ENCODE peak calls at places on chromosomes 7 and 10, in nine cellular contexts. One of them, this sample, is unnamed.

GRCh38 chr7:5703572-5704533 is 77.6 kb downstream of the RNF216 start:
- DNase-seq in endodermal cell: no peak
- DNase-seq in neural crest cell: no peak
- DNase-seq in cardiac muscle cell: no peak
- DNase-seq in type B pancreatic cell: no peak
- DNase-seq in sigmoid colon: peak
- DNase-seq in CD4-positive, alpha-beta T cell: no peak
- DNase-seq in CD8-positive, alpha-beta T cell: no peak
- DNase-seq in mammary epithelial cell: no peak
- DNase-seq in this sample: no peak

GRCh38 chr10:11088709-11089108 is 71.0 kb downstream of the CELF2 start:
- DNase-seq in endodermal cell: no peak
- DNase-seq in neural crest cell: no peak
- DNase-seq in cardiac muscle cell: no peak
- DNase-seq in type B pancreatic cell: no peak
- DNase-seq in sigmoid colon: no peak
- DNase-seq in CD4-positive, alpha-beta T cell: no peak
- DNase-seq in CD8-positive, alpha-beta T cell: no peak
- DNase-seq in mammary epithelial cell: no peak
- DNase-seq in this sample: no peak

GRCh38 chr7:137992042-137992737 is 9.7 kb downstream of the CREB3L2 start:
- DNase-seq in endodermal cell: no peak
- DNase-seq in neural crest cell: no peak
- DNase-seq in cardiac muscle cell: peak
- DNase-seq in type B pancreatic cell: no peak
- DNase-seq in sigmoid colon: peak
- DNase-seq in CD4-positive, alpha-beta T cell: no peak
- DNase-seq in CD8-positive, alpha-beta T cell: no peak
- DNase-seq in mammary epithelial cell: no peak
- DNase-seq in this sample: no peak

GRCh38 chr7:75884401-75884800 is 5.6 kb downstream of the RHBDD2 start:
- DNase-seq in endodermal cell: no peak
- DNase-seq in neural crest cell: no peak
- DNase-seq in cardiac muscle cell: no peak
- DNase-seq in type B pancreatic cell: no peak
- DNase-seq in sigmoid colon: no peak
- DNase-seq in CD4-positive, alpha-beta T cell: no peak
- DNase-seq in CD8-positive, alpha-beta T cell: no peak
- DNase-seq in mammary epithelial cell: no peak
- DNase-seq in this sample: no peak

GRCh38 chr10:133316732-133317131 is 8.0 kb downstream of the ZNF511 start:
- DNase-seq in endodermal cell: no peak
- DNase-seq in neural crest cell: no peak
- DNase-seq in cardiac muscle cell: no peak
- DNase-seq in type B pancreatic cell: no peak
- DNase-seq in sigmoid colon: no peak
- DNase-seq in CD4-positive, alpha-beta T cell: no peak
- DNase-seq in CD8-positive, alpha-beta T cell: no peak
- DNase-seq in mammary epithelial cell: no peak
- DNase-seq in this sample: no peak

GRCh38 chr7:149862156-149862555 is 11.6 kb upstream of the ATP6V0E2 start:
- DNase-seq in endodermal cell: no peak
- DNase-seq in neural crest cell: no peak
- DNase-seq in cardiac muscle cell: no peak
- DNase-seq in type B pancreatic cell: no peak
- DNase-seq in sigmoid colon: no peak
- DNase-seq in CD4-positive, alpha-beta T cell: no peak
- DNase-seq in CD8-positive, alpha-beta T cell: no peak
- DNase-seq in mammary epithelial cell: no peak
- DNase-seq in this sample: no peak

GRCh38 chr10:60480865-60481563 is 91.3 kb upstream of the ANK3 start:
- DNase-seq in endodermal cell: no peak
- DNase-seq in neural crest cell: no peak
- DNase-seq in cardiac muscle cell: peak
- DNase-seq in type B pancreatic cell: no peak
- DNase-seq in sigmoid colon: no peak
- DNase-seq in CD4-positive, alpha-beta T cell: no peak
- DNase-seq in CD8-positive, alpha-beta T cell: no peak
- DNase-seq in mammary epithelial cell: peak
- DNase-seq in this sample: no peak

GRCh38 chr7:107045195-107045960 is 873 bp downstream of the PRKAR2B start:
- DNase-seq in endodermal cell: peak
- DNase-seq in neural crest cell: no peak
- DNase-seq in cardiac muscle cell: no peak
- DNase-seq in type B pancreatic cell: no peak
- DNase-seq in sigmoid colon: no peak
- DNase-seq in CD4-positive, alpha-beta T cell: no peak
- DNase-seq in CD8-positive, alpha-beta T cell: no peak
- DNase-seq in mammary epithelial cell: no peak
- DNase-seq in this sample: no peak

GRCh38 chr7:112938895-112939588 is 147.6 kb downstream of the GPR85 start:
- DNase-seq in endodermal cell: peak
- DNase-seq in neural crest cell: peak
- DNase-seq in cardiac muscle cell: peak
- DNase-seq in type B pancreatic cell: peak
- DNase-seq in sigmoid colon: peak
- DNase-seq in CD4-positive, alpha-beta T cell: peak
- DNase-seq in CD8-positive, alpha-beta T cell: peak
- DNase-seq in mammary epithelial cell: no peak
- DNase-seq in this sample: peak

GRCh38 chr10:80498833-80499671 is 38.6 kb upstream of the SH2D4B start:
- DNase-seq in endodermal cell: peak
- DNase-seq in neural crest cell: peak
- DNase-seq in cardiac muscle cell: peak
- DNase-seq in type B pancreatic cell: no peak
- DNase-seq in sigmoid colon: peak
- DNase-seq in CD4-positive, alpha-beta T cell: no peak
- DNase-seq in CD8-positive, alpha-beta T cell: peak
- DNase-seq in mammary epithelial cell: peak
- DNase-seq in this sample: peak

DNA sequence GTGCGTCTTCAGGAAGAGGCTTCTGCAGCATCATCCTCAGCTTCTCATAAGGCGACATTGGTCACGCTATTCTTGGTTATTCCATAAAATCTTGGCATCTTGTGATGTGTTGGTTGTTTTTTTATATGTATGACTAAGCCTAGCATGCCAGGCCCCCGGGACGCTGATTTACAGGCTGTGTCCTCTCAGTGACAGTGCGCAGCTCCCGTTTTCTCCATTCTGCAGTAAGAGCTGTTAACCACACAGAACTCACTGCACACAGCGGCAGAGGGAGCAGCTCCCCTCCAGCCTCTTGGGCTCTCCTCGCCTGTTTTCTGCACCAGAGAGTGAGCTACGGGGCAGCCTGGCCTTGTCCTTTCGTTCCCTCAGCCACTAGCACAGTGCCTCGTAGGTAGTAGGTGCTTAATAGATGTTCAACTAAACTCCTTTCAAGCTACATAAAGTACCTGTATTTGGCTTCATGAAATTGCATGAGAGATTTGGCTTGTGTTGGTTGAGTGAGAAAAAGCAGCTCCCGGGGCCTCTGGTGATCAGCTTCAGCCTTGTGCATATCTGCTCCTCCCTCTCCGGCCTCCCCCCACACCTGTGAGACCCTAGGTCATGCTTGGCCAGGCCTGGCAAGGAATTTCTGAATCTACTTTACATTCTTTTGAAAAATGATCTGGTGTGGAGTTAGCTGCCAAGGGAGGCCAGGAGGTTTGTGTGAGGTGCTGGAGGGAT is 116.2 kb downstream of the WDR37 start:
- DNase-seq in endodermal cell: no peak
- DNase-seq in neural crest cell: no peak
- DNase-seq in cardiac muscle cell: no peak
- DNase-seq in type B pancreatic cell: no peak
- DNase-seq in sigmoid colon: peak
- DNase-seq in CD4-positive, alpha-beta T cell: no peak
- DNase-seq in CD8-positive, alpha-beta T cell: no peak
- DNase-seq in mammary epithelial cell: no peak
- DNase-seq in this sample: peak
- TF ChIP-seq CTCF in endodermal cell: no peak
- TF ChIP-seq CTCF in neural crest cell: no peak
- TF ChIP-seq CTCF in cardiac muscle cell: no peak
- TF ChIP-seq CTCF in type B pancreatic cell: no peak
- TF ChIP-seq CTCF in sigmoid colon: no peak
- TF ChIP-seq CTCF in CD4-positive, alpha-beta T cell: no peak
- TF ChIP-seq CTCF in CD8-positive, alpha-beta T cell: no peak
- TF ChIP-seq CTCF in mammary epithelial cell: no peak
- TF ChIP-seq CTCF in this sample: no peak

DNA sequence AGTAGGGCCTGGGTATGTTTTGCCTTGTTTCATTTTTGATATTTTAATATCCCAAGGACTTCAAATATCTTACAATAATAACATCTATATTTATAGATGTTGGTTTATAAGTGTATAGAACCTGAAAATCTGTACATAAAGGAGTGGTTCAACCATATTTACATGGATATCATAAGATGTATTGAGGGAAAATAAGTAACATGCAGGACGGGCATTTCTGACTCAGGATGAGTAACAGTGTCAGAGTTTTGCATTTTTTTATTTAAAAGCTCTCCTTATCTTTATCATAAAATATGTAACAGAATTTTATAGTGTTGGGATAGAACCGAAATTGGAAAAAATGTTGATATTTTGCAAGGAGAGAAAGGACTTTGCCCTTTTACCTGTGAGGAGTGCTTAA is 1438.7 kb downstream of the REEP3 start:
- DNase-seq in endodermal cell: no peak
- DNase-seq in neural crest cell: no peak
- DNase-seq in cardiac muscle cell: no peak
- DNase-seq in type B pancreatic cell: no peak
- DNase-seq in sigmoid colon: no peak
- DNase-seq in CD4-positive, alpha-beta T cell: no peak
- DNase-seq in CD8-positive, alpha-beta T cell: no peak
- DNase-seq in mammary epithelial cell: no peak
- DNase-seq in this sample: no peak
- TF ChIP-seq CTCF in endodermal cell: no peak
- TF ChIP-seq CTCF in neural crest cell: no peak
- TF ChIP-seq CTCF in cardiac muscle cell: no peak
- TF ChIP-seq CTCF in type B pancreatic cell: no peak
- TF ChIP-seq CTCF in sigmoid colon: no peak
- TF ChIP-seq CTCF in CD4-positive, alpha-beta T cell: no peak
- TF ChIP-seq CTCF in CD8-positive, alpha-beta T cell: no peak
- TF ChIP-seq CTCF in mammary epithelial cell: no peak
- TF ChIP-seq CTCF in this sample: no peak

GRCh38 chr7:74708569-74709275 is 51.2 kb downstream of the GTF2I start:
- DNase-seq in endodermal cell: no peak
- DNase-seq in neural crest cell: no peak
- DNase-seq in cardiac muscle cell: peak
- DNase-seq in type B pancreatic cell: no peak
- DNase-seq in sigmoid colon: no peak
- DNase-seq in CD4-positive, alpha-beta T cell: no peak
- DNase-seq in CD8-positive, alpha-beta T cell: no peak
- DNase-seq in mammary epithelial cell: no peak
- DNase-seq in this sample: no peak

GRCh38 chr7:74713567-74713966 is 56.0 kb downstream of the GTF2I start:
- DNase-seq in endodermal cell: no peak
- DNase-seq in neural crest cell: no peak
- DNase-seq in cardiac muscle cell: no peak
- DNase-seq in type B pancreatic cell: no peak
- DNase-seq in sigmoid colon: no peak
- DNase-seq in CD4-positive, alpha-beta T cell: no peak
- DNase-seq in CD8-positive, alpha-beta T cell: no peak
- DNase-seq in mammary epithelial cell: no peak
- DNase-seq in this sample: no peak

GRCh38 chr7:74707216-74707615 is 49.7 kb downstream of the GTF2I start:
- DNase-seq in endodermal cell: no peak
- DNase-seq in neural crest cell: no peak
- DNase-seq in cardiac muscle cell: no peak
- DNase-seq in type B pancreatic cell: no peak
- DNase-seq in sigmoid colon: no peak
- DNase-seq in CD4-positive, alpha-beta T cell: no peak
- DNase-seq in CD8-positive, alpha-beta T cell: no peak
- DNase-seq in mammary epithelial cell: no peak
- DNase-seq in this sample: no peak

DNA sequence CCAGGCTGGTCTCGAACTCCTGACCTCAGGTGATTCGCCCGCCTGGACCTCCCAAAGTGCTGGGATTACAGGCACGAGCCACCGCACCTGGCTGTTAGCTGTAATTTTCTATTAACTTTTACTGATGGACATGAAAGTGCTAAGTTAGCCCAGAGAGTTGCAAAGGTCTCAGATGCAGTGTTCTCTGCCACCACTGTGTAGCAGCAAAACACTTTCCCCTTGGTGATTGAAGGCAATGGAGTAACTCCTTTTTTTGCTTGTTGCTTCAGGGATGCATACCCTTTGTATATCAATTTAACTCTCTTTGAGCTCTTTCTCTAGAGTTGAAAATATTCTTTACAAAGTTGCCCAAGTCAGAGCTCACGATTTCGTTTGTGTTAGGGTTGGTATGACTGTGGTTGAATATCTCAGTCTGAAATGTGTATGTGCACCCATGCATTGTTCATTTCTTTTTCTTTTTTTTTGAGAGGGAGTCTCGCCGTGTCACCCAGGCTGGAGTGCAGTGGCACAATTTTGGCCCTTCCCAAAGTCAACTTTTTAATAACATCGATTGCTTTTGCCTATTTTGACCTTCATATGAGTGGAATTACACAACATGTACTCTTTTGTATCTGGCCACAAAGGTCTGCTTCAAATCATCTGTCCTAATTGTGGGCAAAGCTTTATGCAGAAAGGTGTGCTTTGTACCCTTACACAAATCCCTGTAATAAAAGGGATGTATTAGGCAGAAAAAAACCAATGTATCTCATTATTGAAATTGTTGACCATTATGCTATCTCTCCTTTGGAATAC is 52.6 kb downstream of the GTF2I start:
- DNase-seq in endodermal cell: no peak
- DNase-seq in neural crest cell: no peak
- DNase-seq in cardiac muscle cell: peak
- DNase-seq in type B pancreatic cell: no peak
- DNase-seq in sigmoid colon: no peak
- DNase-seq in CD4-positive, alpha-beta T cell: no peak
- DNase-seq in CD8-positive, alpha-beta T cell: no peak
- DNase-seq in mammary epithelial cell: peak
- DNase-seq in this sample: no peak
- TF ChIP-seq CTCF in endodermal cell: peak
- TF ChIP-seq CTCF in neural crest cell: peak
- TF ChIP-seq CTCF in cardiac muscle cell: peak
- TF ChIP-seq CTCF in type B pancreatic cell: no peak
- TF ChIP-seq CTCF in sigmoid colon: no peak
- TF ChIP-seq CTCF in CD4-positive, alpha-beta T cell: no peak
- TF ChIP-seq CTCF in CD8-positive, alpha-beta T cell: no peak
- TF ChIP-seq CTCF in mammary epithelial cell: peak
- TF ChIP-seq CTCF in this sample: no peak

DNA sequence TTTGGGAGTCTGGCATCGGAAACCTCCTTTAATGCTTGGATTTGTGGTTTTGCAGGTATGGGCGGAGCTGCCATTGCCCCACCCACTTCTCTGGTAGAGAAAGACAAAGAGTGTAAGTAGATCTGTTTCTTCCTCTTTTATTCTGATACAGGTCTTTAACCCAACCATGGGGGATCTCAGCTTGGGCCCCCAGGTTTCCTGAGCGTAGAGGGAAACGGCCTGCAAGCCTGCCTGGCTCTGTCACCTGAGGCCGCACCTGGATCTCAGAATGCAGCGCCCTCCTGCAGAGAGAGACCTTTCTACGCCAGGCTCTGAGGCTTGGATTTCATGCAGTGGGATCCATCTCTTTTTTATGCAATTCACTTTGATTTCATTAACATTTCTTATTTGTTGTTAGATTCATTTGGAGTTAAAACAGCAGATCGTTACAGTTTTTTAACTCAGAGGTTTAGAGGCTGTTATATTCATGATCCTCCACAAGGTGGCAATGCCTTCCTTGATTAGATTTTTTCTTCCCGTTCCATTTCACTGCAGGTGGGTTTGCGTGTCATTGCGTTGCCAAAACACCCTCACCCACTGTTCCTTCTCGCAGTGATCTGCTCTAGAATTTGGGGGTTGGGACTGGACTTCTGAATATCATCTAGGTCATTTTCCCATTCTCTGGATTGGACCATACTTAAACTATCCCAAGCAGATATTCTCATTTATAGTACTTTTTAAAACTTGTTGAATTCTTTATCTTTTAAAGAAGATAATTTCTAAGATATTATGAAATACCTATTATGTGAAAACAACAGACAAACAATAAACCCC is 20.0 kb downstream of the RBM17 start:
- DNase-seq in endodermal cell: peak
- DNase-seq in neural crest cell: no peak
- DNase-seq in cardiac muscle cell: peak
- DNase-seq in type B pancreatic cell: no peak
- DNase-seq in sigmoid colon: no peak
- DNase-seq in CD4-positive, alpha-beta T cell: no peak
- DNase-seq in CD8-positive, alpha-beta T cell: peak
- DNase-seq in mammary epithelial cell: peak
- DNase-seq in this sample: no peak
- TF ChIP-seq CTCF in endodermal cell: peak
- TF ChIP-seq CTCF in neural crest cell: peak
- TF ChIP-seq CTCF in cardiac muscle cell: peak
- TF ChIP-seq CTCF in type B pancreatic cell: peak
- TF ChIP-seq CTCF in sigmoid colon: peak
- TF ChIP-seq CTCF in CD4-positive, alpha-beta T cell: peak
- TF ChIP-seq CTCF in CD8-positive, alpha-beta T cell: peak
- TF ChIP-seq CTCF in mammary epithelial cell: peak
- TF ChIP-seq CTCF in this sample: peak

This sample was measured in glutamatergic neuron.